ENCODE peak calls at places on chromosomes 7 and 10, in six cellular contexts. V is A549, C is HepG2, W is endothelial cell of umbilical vein, S is GM12878, F is K562. U is an unnamed sample.

GRCh38 chr10:125521721-125522680 is 161.0 kb downstream of the TEX36 start:
- DNase-seq in S (no peak), F (peak), W (no peak), C (peak), V (peak), U (peak)

GRCh38 chr10:62248465-62248864 is 20.2 kb downstream of the RTKN2 start:
- DNase-seq in S (no peak), W (peak), V (no peak), C (no peak), F (no peak), U (peak)

GRCh38 chr7:119233015-119233414 is 1008.5 kb downstream of the ANKRD7 start:
- DNase-seq in C (no peak), S (no peak), V (no peak), W (no peak), F (no peak), U (no peak)

GRCh38 chr10:35498693-35499092 is 106.4 kb upstream of the GJD4 start:
- DNase-seq in W (no peak), F (no peak), V (no peak), S (no peak), C (no peak), U (no peak)

GRCh38 chr10:29081971-29082699 is 206.7 kb upstream of the LYZL1 start:
- DNase-seq in W (no peak), C (no peak), F (no peak), S (no peak), V (no peak), U (no peak)

GRCh38 chr10:2980791-2981360 is 86.5 kb upstream of the PFKP start:
- DNase-seq in V (no peak), F (no peak), S (no peak), W (no peak), C (no peak), U (peak)

GRCh38 chr7:158164101-158165095 is 423.2 kb downstream of the PTPRN2 start:
- DNase-seq in W (no peak), C (no peak), S (no peak), V (no peak), F (no peak), U (no peak)

GRCh38 chr10:6202684-6203330 is at the start of gene PFKFB3:
- DNase-seq in F (peak), V (peak), S (peak), W (peak), C (peak), U (peak)

GRCh38 chr7:132049462-132050304 is 493.3 kb upstream of the PODXL start:
- DNase-seq in C (peak), F (peak), V (peak), W (peak), S (no peak), U (peak)

GRCh38 chr7:82444220-82445049 is 858 bp upstream of the CACNA2D1 start:
- DNase-seq in V (peak), S (no peak), C (no peak), W (no peak), F (no peak), U (no peak)

GRCh38 chr7:123782071-123782798 is 33.4 kb upstream of the WASL start:
- DNase-seq in W (peak), S (no peak), C (no peak), V (no peak), F (no peak), U (no peak)

GRCh38 chr7:134313543-134313942 is 3.2 kb downstream of the SLC35B4 start:
- DNase-seq in F (no peak), C (no peak), S (no peak), V (no peak), W (no peak), U (no peak)

GRCh38 chr10:75404335-75405200 is 3.0 kb upstream of the ZNF503 start:
- DNase-seq in S (no peak), C (peak), V (no peak), F (no peak), W (no peak), U (no peak)

GRCh38 chr7:122136639-122137253 is 7.3 kb downstream of the AASS start:
- DNase-seq in F (no peak), W (no peak), C (no peak), S (no peak), V (no peak), U (no peak)

GRCh38 chr7:63925262-63925625 is 73.4 kb upstream of the ZNF722 start:
- DNase-seq in W (no peak), S (no peak), C (no peak), F (no peak), V (no peak), U (no peak)
- TF ChIP-seq CTCF in W (no peak), S (no peak), C (no peak), F (no peak), V (no peak), U (no peak)

GRCh38 chr10:132397671-132398565 is 918 bp downstream of the PWWP2B start:
- DNase-seq in C (no peak), S (no peak), W (peak), F (no peak), V (no peak), U (peak)
- TF ChIP-seq MYC in C (no peak), S (no peak), W (no peak), F (peak), V (no peak), U (peak)

DNA sequence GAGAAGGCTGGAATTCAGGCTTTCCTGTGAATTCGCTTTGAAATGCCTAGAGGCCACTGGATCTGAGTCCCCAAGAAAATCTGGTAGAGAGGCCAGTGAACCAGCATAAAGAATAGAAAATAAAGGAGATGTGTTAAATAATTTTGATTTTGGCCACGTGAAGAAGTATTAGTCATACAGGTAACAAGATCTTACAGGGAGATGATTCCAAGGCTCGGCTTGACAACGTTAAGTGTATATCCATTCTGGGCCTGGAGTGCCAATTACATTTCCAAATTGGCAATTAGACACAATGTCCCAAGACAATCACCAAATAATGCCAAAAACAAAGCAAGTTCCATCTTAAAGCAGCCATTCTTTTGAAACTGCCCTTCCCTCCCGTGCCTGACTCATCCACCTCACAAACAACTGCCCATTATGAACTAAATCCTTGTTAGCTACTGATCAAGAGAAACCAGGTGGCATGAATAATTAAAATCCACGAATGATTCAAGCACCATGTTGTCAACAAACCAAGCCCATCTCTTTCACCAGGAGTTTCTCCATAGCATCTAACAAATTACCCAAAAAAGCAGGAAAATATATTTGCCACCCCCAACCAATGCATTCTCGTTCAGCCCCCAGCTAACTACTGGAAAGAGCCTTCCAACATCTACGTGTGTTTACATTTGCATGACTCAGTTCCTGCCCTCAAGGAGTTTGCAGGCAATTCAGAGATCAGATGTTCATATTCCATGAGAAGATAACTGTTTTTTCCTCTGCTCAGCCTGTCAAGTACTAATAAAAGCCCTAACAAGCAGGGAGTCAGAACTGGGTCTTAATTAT is 8.5 kb downstream of the KCNMA1 start:
- DNase-seq in S (no peak), F (no peak), C (no peak), V (no peak), W (peak), U (no peak)
- H3K4me3 ChIP-seq in S (no peak), F (no peak), C (no peak), V (peak), W (no peak), U (no peak)

DNA sequence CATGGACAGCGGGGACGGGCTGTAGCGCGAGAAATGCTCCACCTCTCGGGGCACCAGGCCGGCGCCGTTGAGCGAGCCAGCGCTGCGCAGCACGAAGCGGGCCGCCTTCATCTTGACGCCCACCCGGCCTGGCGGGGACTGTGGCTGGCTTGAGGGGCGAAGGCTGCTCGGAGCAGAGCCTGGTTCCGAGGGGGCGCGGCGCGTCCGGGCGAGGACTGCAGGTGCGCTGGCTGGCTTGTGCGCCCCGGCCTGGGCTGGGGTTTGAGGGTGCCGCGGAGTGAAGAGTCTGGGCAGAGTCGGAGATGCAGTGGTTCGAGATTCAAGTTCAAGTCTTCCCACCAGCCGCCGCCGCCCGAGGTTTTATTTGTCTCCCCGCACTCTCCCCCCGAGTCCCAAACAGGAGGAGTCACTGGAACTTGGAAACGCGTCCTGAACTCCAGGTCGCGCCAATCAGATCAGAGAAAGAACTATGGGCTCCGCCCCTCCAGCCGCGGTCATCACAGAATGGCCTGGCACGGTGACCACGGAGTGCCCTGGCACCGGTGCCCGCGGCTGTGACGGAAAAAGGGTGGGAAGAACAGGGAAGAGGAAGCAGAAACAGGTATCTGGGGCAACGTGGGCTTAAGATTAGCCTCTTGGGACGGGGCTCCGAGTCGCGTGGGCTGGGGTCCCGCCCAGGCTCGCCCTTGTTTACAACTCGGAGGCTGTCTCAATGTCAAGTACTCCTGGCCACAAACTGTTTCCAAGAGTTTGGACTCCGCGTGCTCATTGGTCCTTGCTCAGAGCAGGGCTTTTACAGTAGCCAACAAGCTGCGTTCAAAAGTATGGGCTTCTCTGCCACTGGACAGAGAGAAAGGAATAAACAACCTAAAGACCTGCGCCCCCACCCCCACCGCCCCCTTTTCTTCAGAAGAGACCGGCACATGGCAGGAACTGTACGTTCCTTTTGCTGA is at the start of gene PDK4:
- DNase-seq in C (no peak), V (peak), S (no peak), F (no peak), W (peak), U (no peak)
- TF ChIP-seq CTCF in C (no peak), V (no peak), S (no peak), F (no peak), W (no peak), U (no peak)

GRCh38 chr7:145624618-145625017 is 492.0 kb upstream of the CNTNAP2 start:
- DNase-seq in W (no peak), S (no peak), C (no peak), F (no peak), V (no peak), U (no peak)
- TF ChIP-seq MYC in W (no peak), S (no peak), C (no peak), F (no peak), V (no peak), U (no peak)

U was measured in NB4.